ENCODE peak calls at places on chromosomes 5 and 9, in four cellular contexts. P, I, B and W are unnamed samples.
A peak's percentile ranks its signal among the peaks of the same experiment; 100 is the strongest.

GRCh38 chr9:12719431-12719830 is 26.2 kb downstream of the TYRP1 start:
- DNase-seq in P (no peak), I (no peak), B (no peak), W (no peak)

GRCh38 chr5:32562841-32563240 is 22.5 kb upstream of the SUB1 start:
- DNase-seq in P (no peak), I (no peak), B (no peak), W (no peak)

GRCh38 chr5:22708770-22709328 is 144.3 kb downstream of the CDH12 start:
- DNase-seq in P (no peak), I (no peak), B (no peak), W (no peak)

GRCh38 chr9:85483214-85483613 is 258.5 kb downstream of the AGTPBP1 start:
- DNase-seq in P (no peak), I (no peak), B (no peak), W (no peak)

GRCh38 chr5:167850901-167851300 is 440.5 kb upstream of the WWC1 start:
- DNase-seq in P (no peak), I (no peak), B (no peak), W (no peak)

GRCh38 chr5:43514471-43514815 is 505 bp downstream of the C5orf34 start:
- DNase-seq in P (no peak), I (no peak), B (no peak), W (no peak)

GRCh38 chr9:98962181-98962560 is 18.5 kb downstream of the COL15A1 start:
- DNase-seq in P (no peak), I (no peak), B (no peak), W (no peak)

GRCh38 chr5:78549043-78549442 is 99.5 kb downstream of the LHFPL2 start:
- DNase-seq in P (no peak), I (no peak), B (no peak), W (no peak)

GRCh38 chr5:59840200-59840601 is 53.3 kb downstream of the PDE4D start:
- DNase-seq in P (no peak), I (no peak), B (no peak), W (no peak)

GRCh38 chr5:114174837-114175236 is 187.0 kb upstream of the KCNN2 start:
- DNase-seq in P (no peak), I (no peak), B (no peak), W (no peak)

GRCh38 chr5:128315671-128316070 is 222.4 kb downstream of the FBN2 start:
- DNase-seq in P (no peak), I (no peak), B (no peak), W (no peak)

GRCh38 chr5:91955610-91956009 is 572.5 kb upstream of the ARRDC3 start:
- DNase-seq in P (no peak), I (no peak), B (no peak), W (no peak)

GRCh38 chr9:72383978-72384709 is 19.1 kb upstream of the ZFAND5 start:
- DNase-seq in P (no peak), I (no peak), B (no peak), W (no peak)

GRCh38 chr9:114231218-114232090 is 76.1 kb downstream of the COL27A1 start:
- DNase-seq in P (no peak), I (no peak), B (no peak), W (no peak)

GRCh38 chr9:133687856-133688761 is 50.0 kb downstream of the SARDH start:
- DNase-seq in P (no peak), I (no peak), B (no peak), W (no peak)

GRCh38 chr9:16806674-16807073 is 63.8 kb downstream of the BNC2 start:
- DNase-seq in P (no peak), I (no peak), B (no peak), W (no peak)

GRCh38 chr9:38089387-38090165 is 20.5 kb upstream of the SHB start:
- DNase-seq in P (peak; percentile 24), I (no peak), B (no peak), W (no peak)

GRCh38 chr9:113520109-113520642 is 56.6 kb downstream of the RGS3 start:
- DNase-seq in P (no peak), I (peak; percentile 34), B (peak; percentile 43), W (no peak)

GRCh38 chr9:19497276-19497675 is 88.5 kb downstream of the ACER2 start:
- DNase-seq in P (no peak), I (no peak), B (no peak), W (no peak)

GRCh38 chr9:20611751-20612287 is 10.5 kb downstream of the MLLT3 start:
- DNase-seq in P (no peak), I (no peak), B (no peak), W (no peak)

DNA sequence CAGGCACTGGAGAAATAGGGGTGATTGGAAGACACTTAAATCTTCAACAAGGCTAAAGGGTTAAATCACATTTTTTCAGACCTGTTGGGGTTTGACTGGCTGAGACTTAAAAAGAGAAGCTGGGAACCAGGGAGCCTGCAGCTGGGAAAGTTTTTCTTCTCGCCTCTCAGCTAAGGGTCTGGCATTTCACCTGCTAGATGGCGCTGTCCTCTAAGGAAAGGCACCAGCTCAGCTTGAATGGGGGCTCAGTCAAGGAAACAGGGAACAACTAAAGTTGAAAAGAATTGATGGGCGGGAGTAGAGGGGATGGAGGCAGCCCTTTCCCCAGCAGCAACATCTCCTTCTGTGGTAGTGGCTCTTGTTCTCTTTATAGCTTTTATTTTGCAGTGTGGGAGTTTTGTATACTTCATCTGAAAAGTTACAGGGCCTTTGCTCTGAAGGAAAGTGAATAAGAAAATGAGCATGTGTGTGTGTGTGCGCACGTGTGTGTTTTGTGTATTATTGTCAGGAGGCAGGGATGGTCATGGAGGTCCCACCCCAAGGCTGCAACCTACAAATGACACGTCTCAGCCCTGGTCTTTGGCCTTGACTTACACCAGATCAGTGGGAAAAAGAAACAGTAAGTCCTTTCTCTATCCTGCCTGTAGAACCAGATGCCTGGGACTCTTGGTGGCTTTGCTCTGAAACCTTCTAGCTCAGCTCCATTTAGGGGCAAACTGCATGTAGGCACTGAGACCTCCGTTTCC is 316.1 kb upstream of the CLINT1 start:
- DNase-seq in P (no peak), I (peak; percentile 39), B (peak; percentile 23), W (no peak)
- TF ChIP-seq CTCF in P (peak; percentile 79), I (peak; percentile 55), B (peak; percentile 74), W (peak; percentile 20)

DNA sequence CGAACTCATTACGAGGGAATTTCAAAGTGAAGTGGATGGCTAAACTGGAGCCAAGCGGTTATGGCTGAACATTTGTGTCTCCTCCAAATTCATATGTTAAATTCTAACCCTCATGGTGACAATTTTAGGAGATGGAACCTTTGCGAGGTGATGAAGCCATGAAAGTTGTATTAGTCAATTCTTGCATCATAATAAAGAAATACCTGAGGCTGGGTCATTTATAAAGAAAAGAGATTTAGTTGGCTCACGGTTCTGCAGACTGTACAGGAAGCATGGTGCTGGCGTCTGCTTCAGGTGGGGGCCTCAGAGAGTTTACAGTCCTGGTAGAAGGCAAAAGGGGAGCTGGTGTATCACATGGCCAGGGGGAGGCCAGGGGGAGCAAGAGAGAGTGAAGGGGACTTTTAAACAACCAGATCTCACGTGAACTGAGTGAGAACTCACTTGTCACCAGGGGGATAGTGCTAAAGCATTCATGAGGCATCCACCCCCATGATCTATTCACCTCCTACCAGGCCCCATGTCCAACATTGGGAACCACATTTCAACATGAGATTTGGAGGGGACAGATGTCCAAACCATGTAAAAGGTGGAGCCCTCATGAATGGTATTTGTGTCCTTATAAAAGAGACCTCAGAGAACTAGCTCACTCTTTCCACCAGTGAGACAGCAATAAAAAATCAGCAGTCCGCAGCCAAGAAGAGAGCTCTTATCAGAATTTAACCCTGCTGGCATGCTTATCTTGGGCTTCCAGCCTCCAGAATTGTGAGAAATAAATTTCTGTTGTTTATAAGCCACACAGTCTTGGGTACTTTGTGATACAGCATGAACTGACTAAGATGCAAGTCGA is 143.4 kb downstream of the MTRR start:
- DNase-seq in P (no peak), I (no peak), B (no peak), W (no peak)
- TF ChIP-seq CTCF in P (no peak), I (no peak), B (no peak), W (no peak)

GRCh38 chr5:103037673-103038455 is 82.1 kb downstream of the GIN1 start:
- DNase-seq in P (no peak), I (no peak), B (no peak), W (no peak)
- TF ChIP-seq CTCF in P (no peak), I (no peak), B (no peak), W (no peak)

GRCh38 chr9:136138566-136138965 is 19.9 kb upstream of the TMEM250 start:
- DNase-seq in P (no peak), I (peak; percentile 34), B (no peak), W (no peak)
- TF ChIP-seq CTCF in P (no peak), I (no peak), B (no peak), W (no peak)

DNA sequence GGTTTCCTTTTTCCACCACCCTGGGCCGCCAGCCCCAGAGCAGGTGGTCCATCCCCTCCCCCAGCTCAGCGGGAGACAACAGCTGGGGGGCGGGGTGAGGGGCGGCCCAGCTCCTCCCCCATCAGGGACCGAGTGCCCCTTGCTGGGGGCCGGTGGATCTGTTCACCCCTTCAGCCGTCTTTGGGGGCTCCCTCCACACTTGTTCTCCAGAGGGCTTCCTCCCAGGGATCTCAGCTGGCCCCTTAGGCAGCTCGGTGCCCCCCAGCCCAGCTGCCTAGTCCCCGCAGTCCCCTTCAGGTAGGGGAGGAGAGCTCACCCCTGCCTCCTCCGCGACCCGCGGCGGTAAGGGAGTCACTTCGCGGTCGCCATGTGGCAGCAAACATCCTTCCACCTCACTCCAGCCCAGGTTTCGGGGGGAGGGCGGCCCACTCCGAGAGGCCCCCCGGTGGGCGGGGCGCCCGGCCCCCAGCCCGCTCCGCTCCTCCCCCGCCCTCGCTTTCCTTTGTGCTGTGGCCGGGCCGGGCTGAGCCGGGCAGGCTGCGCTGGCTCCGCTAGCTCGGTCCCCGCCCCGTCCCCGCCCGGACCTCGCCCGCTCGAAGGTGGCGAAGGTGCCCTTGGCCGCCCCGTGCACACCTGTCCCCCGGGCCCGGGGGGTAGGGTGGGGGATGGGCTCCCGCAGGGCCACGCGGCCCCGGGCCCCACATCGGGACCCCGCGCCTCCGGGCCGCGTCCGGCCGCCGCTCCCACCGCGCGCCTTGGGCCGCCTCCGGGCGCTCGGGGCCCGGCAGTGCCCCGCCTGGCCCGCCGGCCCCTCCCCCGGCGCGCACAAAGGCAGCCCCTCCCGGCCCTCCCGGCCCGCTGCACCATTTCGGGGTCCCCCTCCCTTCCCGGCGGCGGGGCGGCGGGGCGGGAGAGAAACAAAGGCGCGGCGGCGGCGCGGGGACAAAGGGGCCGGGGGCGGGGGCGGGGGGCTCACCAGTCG is 683 bp downstream of the DBN1 start:
- DNase-seq in P (no peak), I (peak; percentile 29), B (no peak), W (no peak)
- TF ChIP-seq CTCF in P (no peak), I (no peak), B (no peak), W (no peak)

DNA sequence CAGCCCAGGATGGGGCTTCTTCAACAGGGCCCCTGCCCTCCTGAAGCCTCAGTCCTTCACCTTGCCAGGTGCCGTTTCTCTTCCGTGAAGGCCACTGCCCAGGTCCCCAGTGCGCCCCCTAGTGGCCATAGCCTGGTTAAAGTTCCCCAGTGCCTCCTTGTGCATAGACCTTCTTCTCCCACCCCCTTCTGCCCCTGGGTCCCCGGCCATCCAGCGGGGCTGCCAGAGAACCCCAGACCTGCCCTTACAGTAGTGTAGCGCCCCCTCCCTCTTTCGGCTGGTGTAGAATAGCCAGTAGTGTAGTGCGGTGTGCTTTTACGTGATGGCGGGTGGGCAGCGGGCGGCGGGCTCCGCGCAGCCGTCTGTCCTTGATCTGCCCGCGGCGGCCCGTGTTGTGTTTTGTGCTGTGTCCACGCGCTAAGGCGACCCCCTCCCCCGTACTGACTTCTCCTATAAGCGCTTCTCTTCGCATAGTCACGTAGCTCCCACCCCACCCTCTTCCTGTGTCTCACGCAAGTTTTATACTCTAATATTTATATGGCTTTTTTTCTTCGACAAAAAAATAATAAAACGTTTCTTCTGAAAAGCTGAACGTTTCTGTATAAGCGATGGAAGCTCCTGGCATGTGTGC is 23.6 kb downstream of the PCDHGC5 start:
- DNase-seq in P (no peak), I (peak; percentile 81), B (peak; percentile 63), W (peak; percentile 89)
- TF ChIP-seq CTCF in P (peak; percentile 86), I (peak; percentile 95), B (peak; percentile 93), W (peak; percentile 71)

GRCh38 chr9:78363221-78363620 is 66.3 kb downstream of the PSAT1 start:
- DNase-seq in P (no peak), I (no peak), B (no peak), W (no peak)
- TF ChIP-seq CTCF in P (no peak), I (no peak), B (no peak), W (no peak)

GRCh38 chr9:75333624-75334023 is 245.3 kb downstream of the OSTF1 start:
- DNase-seq in P (no peak), I (no peak), B (no peak), W (no peak)
- TF ChIP-seq CTCF in P (no peak), I (no peak), B (peak; percentile 19), W (peak; percentile 31)